ENCODE peak calls at places on chromosomes 5 and 9, in seven cellular contexts. R, K, B, M, E, T and G are unnamed samples.

GRCh38 chr5:125812631-125813030 is 610.6 kb upstream of the GRAMD2B start:
- DNase-seq in M (no peak), R (no peak), K (no peak), B (no peak), T (no peak), E (no peak), G (no peak)

GRCh38 chr5:37900692-37901091 is 60.9 kb upstream of the GDNF start:
- DNase-seq in E (no peak), M (no peak), R (peak), T (no peak), B (peak), K (no peak), G (no peak)

GRCh38 chr9:69297300-69297980 is 27.6 kb upstream of the ENTREP1 start:
- DNase-seq in M (no peak), B (no peak), R (no peak), K (no peak), T (no peak), E (no peak), G (no peak)

GRCh38 chr9:108093773-108094675 is 604.5 kb upstream of the KLF4 start:
- DNase-seq in T (no peak), M (no peak), E (no peak), R (peak), B (no peak), K (no peak), G (no peak)

GRCh38 chr5:109298794-109299193 is 111.0 kb downstream of the PJA2 start:
- DNase-seq in K (no peak), T (no peak), R (no peak), E (no peak), M (no peak), B (no peak), G (no peak)

GRCh38 chr9:108477538-108478006 is 378.2 kb downstream of the ACTL7B start:
- DNase-seq in R (peak), E (no peak), M (no peak), B (no peak), T (no peak), K (no peak), G (no peak)

GRCh38 chr9:76215066-76215465 is 179.2 kb downstream of the RFK start:
- DNase-seq in E (no peak), B (peak), M (no peak), R (peak), T (no peak), K (no peak), G (no peak)

GRCh38 chr5:59069438-59070079 is 486.7 kb downstream of the RAB3C start:
- DNase-seq in M (no peak), R (peak), K (no peak), T (no peak), B (peak), E (no peak), G (no peak)